ENCODE peak calls at places on chromosomes 11 and 22, in seven cellular contexts. Z, L, F, Y, C, B and V are unnamed samples.

GRCh38 chr11:112613051-112613972 is 347.9 kb upstream of the NCAM1 start:
- DNase-seq in Z (peak; percentile 34), L (no peak), F (no peak), Y (no peak), C (no peak), B (no peak), V (no peak)

GRCh38 chr22:20396639-20397038 is 2.7 kb downstream of the ZNF74 start:
- DNase-seq in Z (peak; percentile 35), L (no peak), F (no peak), Y (no peak), C (no peak), B (no peak), V (peak; percentile 47)

GRCh38 chr11:105838668-105839403 is 183.2 kb downstream of the MSANTD4 start:
- DNase-seq in Z (peak; percentile 80), L (no peak), F (no peak), Y (peak; percentile 7), C (no peak), B (no peak), V (no peak)

GRCh38 chr11:46183819-46184218 is 62.6 kb upstream of the PHF21A start:
- DNase-seq in Z (peak; percentile 84), L (no peak), F (no peak), Y (peak; percentile 15), C (no peak), B (no peak), V (no peak)

GRCh38 chr11:116124916-116125714 is 620.9 kb upstream of the CADM1 start:
- DNase-seq in Z (no peak), L (no peak), F (no peak), Y (no peak), C (no peak), B (no peak), V (peak; percentile 46)

GRCh38 chr11:36187618-36188017 is 101.6 kb downstream of the COMMD9 start:
- DNase-seq in Z (no peak), L (no peak), F (no peak), Y (no peak), C (peak; percentile 5), B (no peak), V (no peak)

GRCh38 chr11:71774603-71775222 is 58.3 kb upstream of the DEFB108B start:
- DNase-seq in Z (no peak), L (no peak), F (no peak), Y (no peak), C (no peak), B (no peak), V (no peak)

GRCh38 chr22:26064048-26064447 is 105.2 kb upstream of the SEZ6L start:
- DNase-seq in Z (no peak), L (no peak), F (no peak), Y (no peak), C (no peak), B (no peak), V (no peak)

GRCh38 chr11:5536482-5536881 is 11.9 kb downstream of the OR52H1 start:
- DNase-seq in Z (no peak), L (no peak), F (no peak), Y (no peak), C (no peak), B (no peak), V (no peak)

GRCh38 chr11:75263944-75264349 is 23.4 kb downstream of the TPBGL start:
- DNase-seq in Z (peak; percentile 12), L (peak; percentile 12), F (peak; percentile 26), Y (no peak), C (no peak), B (no peak), V (peak; percentile 71)

GRCh38 chr11:48002565-48002964 is 22.2 kb downstream of the PTPRJ start:
- DNase-seq in Z (no peak), L (no peak), F (peak; percentile 58), Y (no peak), C (no peak), B (no peak), V (no peak)

GRCh38 chr22:29004647-29005371 is 56.8 kb downstream of the C22orf31 start:
- DNase-seq in Z (peak; percentile 15), L (peak; percentile 60), F (no peak), Y (no peak), C (peak; percentile 43), B (no peak), V (no peak)

GRCh38 chr11:59141673-59142460 is 789 bp upstream of the FAM111A start:
- DNase-seq in Z (peak; percentile 68), L (no peak), F (no peak), Y (no peak), C (no peak), B (no peak), V (no peak)

GRCh38 chr11:12244156-12244555 is 133.2 kb upstream of the PARVA start:
- DNase-seq in Z (no peak), L (no peak), F (no peak), Y (no peak), C (no peak), B (no peak), V (no peak)

GRCh38 chr22:47030143-47030641 is 267.7 kb downstream of the TBC1D22A start:
- DNase-seq in Z (peak; percentile 18), L (no peak), F (no peak), Y (no peak), C (no peak), B (no peak), V (no peak)

GRCh38 chr11:65927904-65928397 is 8.7 kb downstream of the DRAP1 start:
- DNase-seq in Z (no peak), L (peak; percentile 73), F (peak; percentile 46), Y (no peak), C (peak; percentile 39), B (no peak), V (no peak)

GRCh38 chr11:48095779-48096470 is 115.6 kb downstream of the PTPRJ start:
- DNase-seq in Z (no peak), L (no peak), F (no peak), Y (no peak), C (no peak), B (no peak), V (no peak)

GRCh38 chr11:65432686-65433582 is 10.3 kb downstream of the NEAT1 start:
- DNase-seq in Z (peak; percentile 54), L (peak; percentile 3), F (peak; percentile 72), Y (no peak), C (no peak), B (peak; percentile 75), V (no peak)

GRCh38 chr11:2862395-2862949 is 23.1 kb downstream of the CDKN1C start:
- DNase-seq in Z (no peak), L (no peak), F (no peak), Y (no peak), C (no peak), B (no peak), V (no peak)

GRCh38 chr11:119726585-119727522 is 2.1 kb downstream of the NECTIN1 start:
- DNase-seq in Z (no peak), L (no peak), F (no peak), Y (no peak), C (no peak), B (no peak), V (no peak)

GRCh38 chr22:20102203-20102780 is 13.6 kb upstream of the RANBP1 start:
- DNase-seq in Z (no peak), L (no peak), F (no peak), Y (no peak), C (no peak), B (no peak), V (no peak)

GRCh38 chr11:43712676-43713075 is 32.1 kb downstream of the HSD17B12 start:
- DNase-seq in Z (peak; percentile 89), L (no peak), F (no peak), Y (peak; percentile 34), C (no peak), B (no peak), V (no peak)

GRCh38 chr11:60831501-60832079 is 10.3 kb upstream of the CCDC86 start:
- DNase-seq in Z (peak; percentile 42), L (no peak), F (no peak), Y (no peak), C (no peak), B (no peak), V (no peak)

GRCh38 chr22:19037282-19038163 is 84.7 kb downstream of the DGCR2 start:
- DNase-seq in Z (no peak), L (no peak), F (no peak), Y (no peak), C (no peak), B (no peak), V (no peak)

GRCh38 chr22:28909375-28909774 is 26.0 kb downstream of the ZNRF3 start:
- DNase-seq in Z (peak; percentile 58), L (no peak), F (no peak), Y (no peak), C (no peak), B (no peak), V (no peak)

DNA sequence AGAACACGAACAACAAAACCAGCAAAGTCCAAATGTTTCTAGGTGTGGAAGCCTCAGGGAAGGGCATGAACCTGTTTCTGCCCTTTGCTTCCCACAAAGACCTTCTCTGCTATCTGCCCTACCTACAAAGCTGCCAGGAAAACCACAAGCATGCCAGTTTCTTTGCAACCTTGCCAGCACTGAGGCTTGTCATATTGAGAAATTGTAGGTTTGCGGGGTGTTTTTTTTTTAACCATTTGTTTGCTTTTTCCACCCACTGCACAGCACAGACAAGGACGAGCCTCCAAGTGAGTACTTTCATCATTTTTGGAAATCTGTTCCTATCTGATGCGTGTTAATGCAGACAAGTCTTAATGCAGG is 12.8 kb downstream of the PARVG start:
- DNase-seq in Z (no peak), L (no peak), F (no peak), Y (no peak), C (no peak), B (no peak), V (no peak)
- H3K4me3 ChIP-seq in Z (no peak overlapping the region), L (no peak overlapping the region), F (no peak overlapping the region), Y (no peak overlapping the region), C (no peak overlapping the region), B (no peak overlapping the region), V (no peak overlapping the region)

GRCh38 chr22:21650823-21651520 is 8.9 kb downstream of the SDF2L1 start:
- DNase-seq in Z (no peak), L (no peak), F (no peak), Y (no peak), C (no peak), B (no peak), V (no peak)

GRCh38 chr22:21651521-21652009 is 9.5 kb downstream of the SDF2L1 start:
- DNase-seq in Z (no peak), L (no peak), F (no peak), Y (no peak), C (no peak), B (no peak), V (no peak)

GRCh38 chr22:21650280-21650679 is 8.2 kb downstream of the SDF2L1 start:
- DNase-seq in Z (no peak), L (no peak), F (no peak), Y (no peak), C (no peak), B (no peak), V (no peak)

GRCh38 chr22:21652010-21652546 is 10.0 kb downstream of the SDF2L1 start:
- DNase-seq in Z (peak; percentile 81), L (peak; percentile 86), F (peak; percentile 94), Y (peak; percentile 56), C (peak; percentile 91), B (peak; percentile 72), V (peak; percentile 87)

GRCh38 chr22:21652547-21653545 is 10.7 kb downstream of the SDF2L1 start:
- DNase-seq in Z (no peak), L (no peak), F (peak; percentile 40), Y (no peak), C (no peak), B (no peak), V (no peak)
- TF ChIP-seq CTCF in Z (no peak), L (no peak), F (peak; percentile 52), Y (no peak), C (no peak), B (no peak), V (no peak)

GRCh38 chr11:79198203-79198897 is 242.5 kb downstream of the TENM4 start:
- DNase-seq in Z (no peak), L (no peak), F (no peak), Y (no peak), C (no peak), B (no peak), V (no peak)
- H3K27ac ChIP-seq in Z (no peak overlapping the region), L (no peak overlapping the region), F (no peak overlapping the region), Y (no peak overlapping the region), C (no peak overlapping the region), B (no peak overlapping the region), V (no peak overlapping the region)

GRCh38 chr22:38315801-38316339 is 1.4 kb downstream of the CSNK1E start:
- DNase-seq in Z (no peak), L (no peak), F (peak; percentile 48), Y (no peak), C (no peak), B (no peak), V (no peak)
- H3K4me3 ChIP-seq in Z (peak overlapping the region; percentile 92), L (peak overlapping the region; percentile 66), F (peak overlapping the region; percentile 82), Y (peak overlapping the region; percentile 79), C (peak overlapping the region; percentile 68), B (peak overlapping the region; percentile 76), V (peak overlapping the region; percentile 96)